ENCODE peak calls at places on chromosomes 7 and 10, in seven cellular contexts. One of them, this sample, is unnamed.

GRCh38 chr10:130858626-130859025 is 452.9 kb downstream of the TCERG1L start:
- DNase-seq in lung: no peak
- DNase-seq in activated CD4-positive, CD25-positive, alpha-beta regulatory T cell treated with anti-CD3 and anti-CD28 coated beads, Interleukin-2, amount 50 U/mL, for 16 hours: no peak
- DNase-seq in GM06990: no peak
- DNase-seq in amygdala: no peak
- DNase-seq in cardiac fibroblast: no peak
- DNase-seq in sigmoid colon: no peak
- DNase-seq in this sample: no peak

GRCh38 chr7:102872460-102872859 is 40.3 kb upstream of the LRRC17 start:
- DNase-seq in lung: no peak
- DNase-seq in sigmoid colon: no peak
- DNase-seq in amygdala: no peak
- DNase-seq in cardiac fibroblast: peak
- DNase-seq in activated CD4-positive, CD25-positive, alpha-beta regulatory T cell treated with anti-CD3 and anti-CD28 coated beads, Interleukin-2, amount 50 U/mL, for 16 hours: no peak
- DNase-seq in GM06990: no peak
- DNase-seq in this sample: no peak

GRCh38 chr7:140726304-140726703 is 29.8 kb downstream of the NDUFB2 start:
- DNase-seq in GM06990: no peak
- DNase-seq in cardiac fibroblast: peak
- DNase-seq in lung: no peak
- DNase-seq in sigmoid colon: no peak
- DNase-seq in activated CD4-positive, CD25-positive, alpha-beta regulatory T cell treated with anti-CD3 and anti-CD28 coated beads, Interleukin-2, amount 50 U/mL, for 16 hours: no peak
- DNase-seq in amygdala: no peak
- DNase-seq in this sample: peak

GRCh38 chr7:130893441-130893894 is 159.5 kb upstream of the KLF14 start:
- DNase-seq in amygdala: peak
- DNase-seq in activated CD4-positive, CD25-positive, alpha-beta regulatory T cell treated with anti-CD3 and anti-CD28 coated beads, Interleukin-2, amount 50 U/mL, for 16 hours: no peak
- DNase-seq in GM06990: no peak
- DNase-seq in sigmoid colon: no peak
- DNase-seq in lung: no peak
- DNase-seq in cardiac fibroblast: peak
- DNase-seq in this sample: no peak

GRCh38 chr7:37758467-37758866 is 74.9 kb downstream of the GPR141 start:
- DNase-seq in activated CD4-positive, CD25-positive, alpha-beta regulatory T cell treated with anti-CD3 and anti-CD28 coated beads, Interleukin-2, amount 50 U/mL, for 16 hours: no peak
- DNase-seq in amygdala: no peak
- DNase-seq in sigmoid colon: no peak
- DNase-seq in cardiac fibroblast: no peak
- DNase-seq in lung: no peak
- DNase-seq in GM06990: no peak
- DNase-seq in this sample: no peak

GRCh38 chr10:60446070-60446833 is 56.6 kb upstream of the ANK3 start:
- DNase-seq in sigmoid colon: no peak
- DNase-seq in activated CD4-positive, CD25-positive, alpha-beta regulatory T cell treated with anti-CD3 and anti-CD28 coated beads, Interleukin-2, amount 50 U/mL, for 16 hours: no peak
- DNase-seq in cardiac fibroblast: peak
- DNase-seq in amygdala: no peak
- DNase-seq in GM06990: no peak
- DNase-seq in lung: no peak
- DNase-seq in this sample: no peak

GRCh38 chr7:64555046-64555445 is 7.8 kb downstream of the ZNF680 start:
- DNase-seq in GM06990: no peak
- DNase-seq in cardiac fibroblast: peak
- DNase-seq in sigmoid colon: no peak
- DNase-seq in activated CD4-positive, CD25-positive, alpha-beta regulatory T cell treated with anti-CD3 and anti-CD28 coated beads, Interleukin-2, amount 50 U/mL, for 16 hours: no peak
- DNase-seq in amygdala: no peak
- DNase-seq in lung: no peak
- DNase-seq in this sample: no peak

GRCh38 chr10:2928219-2928840 is 139.0 kb upstream of the PFKP start:
- DNase-seq in sigmoid colon: peak
- DNase-seq in GM06990: no peak
- DNase-seq in amygdala: no peak
- DNase-seq in lung: peak
- DNase-seq in cardiac fibroblast: peak
- DNase-seq in activated CD4-positive, CD25-positive, alpha-beta regulatory T cell treated with anti-CD3 and anti-CD28 coated beads, Interleukin-2, amount 50 U/mL, for 16 hours: peak
- DNase-seq in this sample: peak

GRCh38 chr10:128567561-128567960 is 441.3 kb upstream of the MKI67 start:
- DNase-seq in sigmoid colon: no peak
- DNase-seq in cardiac fibroblast: no peak
- DNase-seq in amygdala: no peak
- DNase-seq in GM06990: no peak
- DNase-seq in activated CD4-positive, CD25-positive, alpha-beta regulatory T cell treated with anti-CD3 and anti-CD28 coated beads, Interleukin-2, amount 50 U/mL, for 16 hours: no peak
- DNase-seq in lung: no peak
- DNase-seq in this sample: no peak

GRCh38 chr7:33692956-33693355 is 212.4 kb upstream of the BMPER start:
- DNase-seq in GM06990: no peak
- DNase-seq in activated CD4-positive, CD25-positive, alpha-beta regulatory T cell treated with anti-CD3 and anti-CD28 coated beads, Interleukin-2, amount 50 U/mL, for 16 hours: no peak
- DNase-seq in amygdala: no peak
- DNase-seq in cardiac fibroblast: peak
- DNase-seq in sigmoid colon: no peak
- DNase-seq in lung: no peak
- DNase-seq in this sample: no peak

GRCh38 chr10:17227367-17228080 is 517 bp upstream of the VIM start:
- DNase-seq in activated CD4-positive, CD25-positive, alpha-beta regulatory T cell treated with anti-CD3 and anti-CD28 coated beads, Interleukin-2, amount 50 U/mL, for 16 hours: no peak
- DNase-seq in amygdala: no peak
- DNase-seq in cardiac fibroblast: peak
- DNase-seq in lung: no peak
- DNase-seq in GM06990: peak
- DNase-seq in sigmoid colon: no peak
- DNase-seq in this sample: peak

This sample was measured in AML-193.